ENCODE peak calls at places on chromosomes 3 and 15, in four cellular contexts. One of them, this sample, is unnamed.
A peak's percentile ranks its signal among the peaks of the same experiment; 100 is the strongest.

GRCh38 chr3:156400062-156400461 is 154.9 kb downstream of the SSR3 start:
- DNase-seq in thyroid gland: no peak
- DNase-seq in tibial nerve: no peak
- DNase-seq in breast epithelium: no peak
- DNase-seq in this sample: no peak

GRCh38 chr3:188734395-188734794 is 437.4 kb upstream of the TPRG1 start:
- DNase-seq in thyroid gland: no peak
- DNase-seq in breast epithelium: no peak
- DNase-seq in tibial nerve: peak; percentile 34
- DNase-seq in this sample: no peak

GRCh38 chr3:161496508-161496907 is at the start of gene OTOL1:
- DNase-seq in breast epithelium: no peak
- DNase-seq in tibial nerve: no peak
- DNase-seq in thyroid gland: no peak
- DNase-seq in this sample: no peak

GRCh38 chr3:73719877-73720276 is 95.1 kb upstream of the PDZRN3 start:
- DNase-seq in thyroid gland: no peak
- DNase-seq in breast epithelium: no peak
- DNase-seq in tibial nerve: peak; percentile 21
- DNase-seq in this sample: no peak

GRCh38 chr15:70246623-70247200 is 149.0 kb upstream of the TLE3 start:
- DNase-seq in tibial nerve: no peak
- DNase-seq in breast epithelium: peak; percentile 19
- DNase-seq in thyroid gland: no peak
- DNase-seq in this sample: no peak

GRCh38 chr3:43773273-43774104 is 82.8 kb downstream of the ABHD5 start:
- DNase-seq in thyroid gland: peak; percentile 89
- DNase-seq in breast epithelium: no peak
- DNase-seq in tibial nerve: no peak
- DNase-seq in this sample: no peak

GRCh38 chr3:23550402-23550801 is 255.4 kb upstream of the UBE2E1 start:
- DNase-seq in breast epithelium: no peak
- DNase-seq in tibial nerve: no peak
- DNase-seq in thyroid gland: no peak
- DNase-seq in this sample: no peak

GRCh38 chr15:89211678-89212170 is 9.7 kb downstream of the RLBP1 start:
- DNase-seq in tibial nerve: no peak
- DNase-seq in thyroid gland: no peak
- DNase-seq in breast epithelium: no peak
- DNase-seq in this sample: no peak

GRCh38 chr3:121834079-121834730 is 655 bp downstream of the IQCB1 start:
- DNase-seq in breast epithelium: no peak
- DNase-seq in tibial nerve: peak; percentile 7
- DNase-seq in thyroid gland: peak; percentile 18
- DNase-seq in this sample: no peak

GRCh38 chr3:72153477-72154314 is 368.7 kb upstream of the PROK2 start:
- DNase-seq in breast epithelium: no peak
- DNase-seq in thyroid gland: no peak
- DNase-seq in tibial nerve: no peak
- DNase-seq in this sample: no peak

GRCh38 chr3:133763797-133764734 is 17.9 kb downstream of the TF start:
- DNase-seq in thyroid gland: no peak
- DNase-seq in tibial nerve: peak; percentile 31
- DNase-seq in breast epithelium: no peak
- DNase-seq in this sample: no peak

GRCh38 chr3:43627360-43627759 is 5.5 kb upstream of the ANO10 start:
- DNase-seq in breast epithelium: no peak
- DNase-seq in thyroid gland: no peak
- DNase-seq in tibial nerve: no peak
- DNase-seq in this sample: no peak

GRCh38 chr15:70596354-70597055 is 166.9 kb downstream of the UACA start:
- DNase-seq in thyroid gland: no peak
- DNase-seq in breast epithelium: no peak
- DNase-seq in tibial nerve: no peak
- DNase-seq in this sample: no peak

GRCh38 chr3:160686955-160687535 is 10.1 kb downstream of the ARL14 start:
- DNase-seq in breast epithelium: no peak
- DNase-seq in thyroid gland: no peak
- DNase-seq in tibial nerve: no peak
- DNase-seq in this sample: no peak

GRCh38 chr15:37220949-37221670 is 120.8 kb upstream of the MEIS2 start:
- DNase-seq in tibial nerve: no peak
- DNase-seq in breast epithelium: no peak
- DNase-seq in thyroid gland: no peak
- DNase-seq in this sample: no peak

GRCh38 chr3:76442374-76442915 is 597.5 kb upstream of the ROBO2 start:
- DNase-seq in breast epithelium: no peak
- DNase-seq in tibial nerve: no peak
- DNase-seq in thyroid gland: no peak
- DNase-seq in this sample: no peak

GRCh38 chr15:39833515-39833981 is 50.9 kb upstream of the FSIP1 start:
- DNase-seq in thyroid gland: no peak
- DNase-seq in tibial nerve: no peak
- DNase-seq in breast epithelium: no peak
- DNase-seq in this sample: no peak

GRCh38 chr15:69666921-69667811 is 214.5 kb downstream of the RPLP1 start:
- DNase-seq in thyroid gland: no peak
- DNase-seq in breast epithelium: no peak
- DNase-seq in tibial nerve: peak; percentile 18
- DNase-seq in this sample: no peak

GRCh38 chr3:163490119-163490518 is 1588.2 kb downstream of the SI start:
- DNase-seq in tibial nerve: no peak
- DNase-seq in breast epithelium: no peak
- DNase-seq in thyroid gland: no peak
- DNase-seq in this sample: no peak

GRCh38 chr3:122497425-122497824 is 17.3 kb downstream of the KPNA1 start:
- DNase-seq in thyroid gland: no peak
- DNase-seq in tibial nerve: no peak
- DNase-seq in breast epithelium: no peak
- DNase-seq in this sample: no peak

GRCh38 chr3:192864943-192865342 is 52.7 kb downstream of the MB21D2 start:
- DNase-seq in tibial nerve: no peak
- DNase-seq in breast epithelium: no peak
- DNase-seq in thyroid gland: no peak
- DNase-seq in this sample: no peak

GRCh38 chr3:188352196-188352927 is 198.4 kb downstream of the LPP start:
- DNase-seq in thyroid gland: no peak
- DNase-seq in breast epithelium: no peak
- DNase-seq in tibial nerve: no peak
- DNase-seq in this sample: no peak

GRCh38 chr3:112979244-112979832 is 4.4 kb upstream of the CD200R1 start:
- DNase-seq in tibial nerve: peak; percentile 58
- DNase-seq in thyroid gland: no peak
- DNase-seq in breast epithelium: no peak
- DNase-seq in this sample: no peak

GRCh38 chr3:121855555-121855954 is 20.5 kb downstream of the EAF2 start:
- DNase-seq in breast epithelium: no peak
- DNase-seq in tibial nerve: no peak
- DNase-seq in thyroid gland: no peak
- DNase-seq in this sample: no peak

GRCh38 chr3:107263269-107264021 is 113.8 kb upstream of the CCDC54 start:
- DNase-seq in breast epithelium: no peak
- DNase-seq in thyroid gland: no peak
- DNase-seq in tibial nerve: no peak
- DNase-seq in this sample: no peak

GRCh38 chr15:46365612-46366011 is 730.8 kb downstream of the SQOR start:
- DNase-seq in breast epithelium: no peak
- DNase-seq in tibial nerve: peak; percentile 20
- DNase-seq in thyroid gland: peak; percentile 1
- DNase-seq in this sample: no peak

GRCh38 chr3:113241292-113242033 is 30.1 kb downstream of the BOC start:
- DNase-seq in tibial nerve: no peak
- DNase-seq in thyroid gland: no peak
- DNase-seq in breast epithelium: no peak
- DNase-seq in this sample: no peak

GRCh38 chr15:32222716-32223115 is 180.4 kb downstream of the GOLGA8K start:
- DNase-seq in thyroid gland: no peak
- DNase-seq in tibial nerve: no peak
- DNase-seq in breast epithelium: no peak
- DNase-seq in this sample: no peak

GRCh38 chr3:116863842-116864626 is 154.5 kb downstream of the TUSC7 start:
- DNase-seq in breast epithelium: no peak
- DNase-seq in thyroid gland: no peak
- DNase-seq in tibial nerve: peak; percentile 14
- DNase-seq in this sample: no peak

GRCh38 chr3:101950510-101950909 is 101.2 kb downstream of the NFKBIZ start:
- DNase-seq in breast epithelium: no peak
- DNase-seq in thyroid gland: peak; percentile 67
- DNase-seq in tibial nerve: no peak
- DNase-seq in this sample: no peak

GRCh38 chr15:70427531-70428120 is 329.9 kb upstream of the TLE3 start:
- DNase-seq in tibial nerve: no peak
- DNase-seq in thyroid gland: no peak
- DNase-seq in breast epithelium: peak; percentile 33
- DNase-seq in this sample: no peak

GRCh38 chr3:111720681-111721380 is 125.7 kb upstream of the ZBED2 start:
- DNase-seq in tibial nerve: no peak
- DNase-seq in breast epithelium: no peak
- DNase-seq in thyroid gland: no peak
- DNase-seq in this sample: no peak

DNA sequence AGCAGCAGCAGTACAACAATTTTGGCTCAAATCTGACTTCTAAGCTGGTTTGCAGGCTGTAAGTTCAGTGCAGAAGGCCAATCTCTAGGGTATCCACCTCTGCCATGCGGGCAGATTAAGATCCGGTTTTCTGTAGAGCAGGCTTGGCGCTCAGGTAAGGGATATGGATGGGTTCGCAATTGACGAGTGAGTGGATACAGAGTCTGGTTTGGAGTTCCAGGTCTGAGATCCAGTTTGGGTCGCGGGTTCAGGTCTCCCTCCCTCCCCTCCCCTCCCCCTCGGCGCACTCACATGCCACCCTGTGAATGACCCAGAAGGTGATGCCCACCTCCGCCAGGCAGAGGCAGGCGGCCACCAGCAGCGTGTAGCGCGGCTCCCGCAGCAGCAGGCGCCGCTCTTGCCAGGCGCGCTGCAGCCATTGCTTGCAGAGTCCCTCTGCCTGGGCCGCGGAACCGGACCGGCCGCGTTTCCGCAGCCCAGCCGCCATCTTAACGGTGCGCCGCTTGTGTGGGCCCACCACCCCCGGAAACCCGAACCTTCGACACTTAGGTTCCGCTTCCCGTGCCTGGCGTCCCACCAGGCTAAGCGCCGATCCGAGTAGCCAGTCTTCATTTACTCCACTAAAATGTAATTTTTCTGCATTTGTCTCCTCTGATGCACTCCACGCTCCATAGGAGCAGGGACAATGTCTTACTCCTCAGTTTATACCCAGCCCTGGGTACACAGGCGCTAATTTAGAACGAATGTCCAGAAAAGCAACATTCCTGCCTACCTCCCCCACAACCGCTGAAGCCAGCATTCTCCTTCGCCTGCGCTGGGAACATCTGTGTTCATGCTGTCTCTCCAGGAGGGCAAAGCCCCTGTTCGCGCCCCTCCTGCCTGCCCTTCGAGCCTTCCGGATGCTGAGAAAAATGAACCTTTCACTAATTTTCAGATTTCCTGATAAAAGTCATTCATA is at the start of gene ALG3:
- DNase-seq in thyroid gland: peak; percentile 81
- DNase-seq in tibial nerve: peak; percentile 84
- DNase-seq in breast epithelium: peak; percentile 85
- DNase-seq in this sample: peak; percentile 29
- TF ChIP-seq POLR2A in thyroid gland: peak; percentile 3
- TF ChIP-seq POLR2A in tibial nerve: peak; percentile 36
- TF ChIP-seq POLR2A in breast epithelium: no peak
- TF ChIP-seq POLR2A in this sample: no peak

DNA sequence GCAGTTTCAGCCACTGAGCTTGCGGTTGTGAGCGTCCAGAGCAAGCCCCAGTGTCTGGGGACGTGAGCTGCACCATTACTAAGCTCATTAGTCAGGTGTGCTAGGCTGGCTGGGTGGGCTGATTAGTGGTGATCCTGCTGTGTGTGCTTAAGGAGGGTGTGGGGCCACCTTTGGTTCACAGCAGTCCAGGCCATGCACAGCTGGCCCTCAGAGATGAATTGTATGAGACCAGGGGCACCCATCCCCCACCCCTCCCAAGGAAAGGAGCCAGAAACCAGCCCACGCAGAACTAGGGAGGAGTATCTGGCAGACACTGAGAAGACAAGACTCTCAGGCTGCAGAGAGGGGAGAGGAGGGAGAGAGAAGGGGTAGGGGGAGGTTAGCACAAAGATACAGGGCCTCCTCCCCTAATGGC is 3.8 kb downstream of the TYRO3 start:
- DNase-seq in tibial nerve: no peak
- DNase-seq in breast epithelium: no peak
- DNase-seq in thyroid gland: peak; percentile 76
- DNase-seq in this sample: no peak
- H3K27ac ChIP-seq in tibial nerve: no peak overlapping the region
- H3K27ac ChIP-seq in breast epithelium: no peak overlapping the region
- H3K27ac ChIP-seq in thyroid gland: no peak overlapping the region
- H3K27ac ChIP-seq in this sample: no peak overlapping the region

DNA sequence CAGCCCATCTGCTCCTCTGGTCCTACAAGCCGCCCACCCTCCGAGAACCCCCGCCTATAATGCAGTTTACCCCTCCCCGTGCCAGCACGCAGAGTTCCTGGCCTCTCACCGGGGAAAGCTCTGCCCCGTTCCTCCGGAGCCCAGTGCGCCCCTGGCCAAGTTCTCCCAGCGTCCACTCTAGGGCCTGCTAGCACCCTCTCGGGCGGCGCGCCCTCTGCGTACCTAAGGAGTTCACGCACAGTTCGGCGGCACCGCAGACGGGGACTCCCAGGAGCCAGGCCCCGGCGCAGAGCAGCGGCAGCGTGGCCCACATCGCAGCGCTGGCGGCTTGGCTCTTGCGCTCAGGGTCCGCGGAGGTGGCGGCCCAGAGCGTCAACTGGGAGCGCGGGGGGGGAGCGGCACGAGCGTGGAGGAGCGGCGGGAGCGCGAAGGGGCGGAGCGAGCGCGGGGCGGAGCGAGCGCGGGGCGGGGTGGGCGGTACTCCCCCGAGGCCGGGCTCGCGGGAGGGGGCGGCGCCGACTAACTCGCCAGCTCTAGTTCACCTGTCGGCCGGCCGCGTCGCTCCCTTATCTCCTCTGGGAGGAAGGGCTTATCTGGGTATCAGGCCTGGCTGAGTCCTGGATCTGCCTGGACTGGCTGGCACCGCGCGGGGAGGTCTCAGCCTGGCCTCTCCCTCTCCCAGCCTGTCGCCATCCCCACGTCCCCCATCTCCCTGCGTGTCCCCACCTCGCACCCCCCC is at the start of gene CTSH:
- DNase-seq in tibial nerve: peak; percentile 42
- DNase-seq in breast epithelium: peak; percentile 67
- DNase-seq in thyroid gland: peak; percentile 82
- DNase-seq in this sample: no peak
- TF ChIP-seq POLR2A in tibial nerve: peak; percentile 54
- TF ChIP-seq POLR2A in breast epithelium: no peak
- TF ChIP-seq POLR2A in thyroid gland: no peak
- TF ChIP-seq POLR2A in this sample: no peak

DNA sequence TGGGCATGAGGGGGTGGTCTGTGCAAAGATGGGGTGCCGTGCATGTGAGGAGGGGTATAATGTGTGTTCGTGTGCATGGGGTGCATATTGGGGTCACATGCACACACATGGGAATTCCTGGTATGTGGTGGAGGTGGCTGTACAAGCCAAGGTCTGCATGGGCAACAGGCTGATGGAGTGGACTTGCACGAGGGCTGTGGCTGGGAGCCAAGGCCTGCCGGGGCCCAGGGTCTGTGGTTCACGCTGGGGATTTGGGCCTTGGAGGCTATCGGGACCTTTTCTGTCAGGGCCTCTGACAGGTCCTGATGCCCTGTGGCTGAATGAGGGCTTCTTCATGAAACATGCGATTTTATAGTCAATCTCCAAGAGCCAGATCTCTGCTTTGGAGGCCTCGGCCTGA is 9.8 kb upstream of the PLXND1 start:
- DNase-seq in breast epithelium: no peak
- DNase-seq in tibial nerve: no peak
- DNase-seq in thyroid gland: no peak
- DNase-seq in this sample: no peak
- H3K27ac ChIP-seq in breast epithelium: peak overlapping the region; percentile 80
- H3K27ac ChIP-seq in tibial nerve: peak overlapping the region; percentile 68
- H3K27ac ChIP-seq in thyroid gland: peak overlapping the region; percentile 52
- H3K27ac ChIP-seq in this sample: peak overlapping the region; percentile 34